ENCODE peak calls at places on chromosomes 4 and X, in ten cellular contexts. One of them, this sample, is unnamed.

GRCh38 chr4:113978561-113979156 is 788 bp downstream of the ARSJ start:
- DNase-seq in adrenal gland: peak; percentile 15
- DNase-seq in OCI-LY7: no peak
- DNase-seq in astrocyte of the spinal cord: peak; percentile 56
- DNase-seq in thyroid gland: no peak
- DNase-seq in HCT116: no peak
- DNase-seq in brain microvascular endothelial cell: no peak
- DNase-seq in ovary: peak; percentile 46
- DNase-seq in AG10803: no peak
- DNase-seq in esophagus muscularis mucosa: no peak
- DNase-seq in this sample: no peak

GRCh38 chrX:69158166-69159040 is 6.8 kb downstream of the PJA1 start:
- DNase-seq in esophagus muscularis mucosa: peak; percentile 82
- DNase-seq in astrocyte of the spinal cord: peak; percentile 64
- DNase-seq in adrenal gland: peak; percentile 60
- DNase-seq in AG10803: peak; percentile 35
- DNase-seq in brain microvascular endothelial cell: peak; percentile 63
- DNase-seq in HCT116: no peak
- DNase-seq in thyroid gland: peak; percentile 88
- DNase-seq in OCI-LY7: peak; percentile 55
- DNase-seq in ovary: peak; percentile 76
- DNase-seq in this sample: peak; percentile 91

GRCh38 chr4:915041-915474 is 17.1 kb downstream of the GAK start:
- DNase-seq in astrocyte of the spinal cord: no peak
- DNase-seq in ovary: peak; percentile 36
- DNase-seq in adrenal gland: no peak
- DNase-seq in AG10803: no peak
- DNase-seq in OCI-LY7: no peak
- DNase-seq in esophagus muscularis mucosa: no peak
- DNase-seq in thyroid gland: no peak
- DNase-seq in HCT116: no peak
- DNase-seq in brain microvascular endothelial cell: no peak
- DNase-seq in this sample: no peak

GRCh38 chrX:81537723-81538122 is 335.8 kb downstream of the SH3BGRL start:
- DNase-seq in esophagus muscularis mucosa: no peak
- DNase-seq in brain microvascular endothelial cell: no peak
- DNase-seq in adrenal gland: no peak
- DNase-seq in astrocyte of the spinal cord: no peak
- DNase-seq in ovary: no peak
- DNase-seq in AG10803: no peak
- DNase-seq in HCT116: no peak
- DNase-seq in thyroid gland: no peak
- DNase-seq in OCI-LY7: no peak
- DNase-seq in this sample: no peak

GRCh38 chr4:176539785-176540175 is 220.0 kb downstream of the SPCS3 start:
- DNase-seq in thyroid gland: no peak
- DNase-seq in HCT116: no peak
- DNase-seq in esophagus muscularis mucosa: no peak
- DNase-seq in brain microvascular endothelial cell: no peak
- DNase-seq in ovary: no peak
- DNase-seq in AG10803: no peak
- DNase-seq in astrocyte of the spinal cord: peak; percentile 20
- DNase-seq in OCI-LY7: no peak
- DNase-seq in adrenal gland: no peak
- DNase-seq in this sample: no peak

GRCh38 chr4:125704726-125705125 is 390.0 kb downstream of the FAT4 start:
- DNase-seq in ovary: no peak
- DNase-seq in astrocyte of the spinal cord: peak; percentile 38
- DNase-seq in esophagus muscularis mucosa: no peak
- DNase-seq in thyroid gland: no peak
- DNase-seq in OCI-LY7: no peak
- DNase-seq in HCT116: no peak
- DNase-seq in adrenal gland: no peak
- DNase-seq in brain microvascular endothelial cell: no peak
- DNase-seq in AG10803: peak; percentile 73
- DNase-seq in this sample: peak; percentile 80

GRCh38 chrX:12999422-12999821 is 24.5 kb downstream of the TMSB4X start:
- DNase-seq in thyroid gland: no peak
- DNase-seq in HCT116: no peak
- DNase-seq in brain microvascular endothelial cell: peak; percentile 18
- DNase-seq in AG10803: no peak
- DNase-seq in OCI-LY7: peak; percentile 62
- DNase-seq in ovary: no peak
- DNase-seq in adrenal gland: no peak
- DNase-seq in astrocyte of the spinal cord: no peak
- DNase-seq in esophagus muscularis mucosa: no peak
- DNase-seq in this sample: no peak

GRCh38 chrX:49089553-49089952 is 9.9 kb upstream of the WDR45 start:
- DNase-seq in adrenal gland: no peak
- DNase-seq in astrocyte of the spinal cord: no peak
- DNase-seq in HCT116: no peak
- DNase-seq in AG10803: no peak
- DNase-seq in OCI-LY7: no peak
- DNase-seq in brain microvascular endothelial cell: no peak
- DNase-seq in thyroid gland: no peak
- DNase-seq in esophagus muscularis mucosa: no peak
- DNase-seq in ovary: no peak
- DNase-seq in this sample: no peak

GRCh38 chrX:110734894-110735541 is 60.6 kb downstream of the CHRDL1 start:
- DNase-seq in brain microvascular endothelial cell: no peak
- DNase-seq in esophagus muscularis mucosa: no peak
- DNase-seq in OCI-LY7: no peak
- DNase-seq in thyroid gland: no peak
- DNase-seq in adrenal gland: no peak
- DNase-seq in astrocyte of the spinal cord: peak; percentile 70
- DNase-seq in AG10803: peak; percentile 83
- DNase-seq in HCT116: no peak
- DNase-seq in ovary: no peak
- DNase-seq in this sample: peak; percentile 68

GRCh38 chr4:40247350-40247749 is 50.5 kb downstream of the RHOH start:
- DNase-seq in adrenal gland: no peak
- DNase-seq in esophagus muscularis mucosa: no peak
- DNase-seq in astrocyte of the spinal cord: no peak
- DNase-seq in AG10803: no peak
- DNase-seq in ovary: no peak
- DNase-seq in brain microvascular endothelial cell: no peak
- DNase-seq in thyroid gland: no peak
- DNase-seq in OCI-LY7: peak; percentile 33
- DNase-seq in HCT116: no peak
- DNase-seq in this sample: no peak

GRCh38 chrX:51866156-51866555 is 27.3 kb upstream of the MAGED1 start:
- DNase-seq in esophagus muscularis mucosa: no peak
- DNase-seq in AG10803: peak; percentile 9
- DNase-seq in OCI-LY7: no peak
- DNase-seq in HCT116: no peak
- DNase-seq in brain microvascular endothelial cell: peak; percentile 36
- DNase-seq in thyroid gland: no peak
- DNase-seq in astrocyte of the spinal cord: peak; percentile 14
- DNase-seq in adrenal gland: no peak
- DNase-seq in ovary: no peak
- DNase-seq in this sample: peak; percentile 47

DNA sequence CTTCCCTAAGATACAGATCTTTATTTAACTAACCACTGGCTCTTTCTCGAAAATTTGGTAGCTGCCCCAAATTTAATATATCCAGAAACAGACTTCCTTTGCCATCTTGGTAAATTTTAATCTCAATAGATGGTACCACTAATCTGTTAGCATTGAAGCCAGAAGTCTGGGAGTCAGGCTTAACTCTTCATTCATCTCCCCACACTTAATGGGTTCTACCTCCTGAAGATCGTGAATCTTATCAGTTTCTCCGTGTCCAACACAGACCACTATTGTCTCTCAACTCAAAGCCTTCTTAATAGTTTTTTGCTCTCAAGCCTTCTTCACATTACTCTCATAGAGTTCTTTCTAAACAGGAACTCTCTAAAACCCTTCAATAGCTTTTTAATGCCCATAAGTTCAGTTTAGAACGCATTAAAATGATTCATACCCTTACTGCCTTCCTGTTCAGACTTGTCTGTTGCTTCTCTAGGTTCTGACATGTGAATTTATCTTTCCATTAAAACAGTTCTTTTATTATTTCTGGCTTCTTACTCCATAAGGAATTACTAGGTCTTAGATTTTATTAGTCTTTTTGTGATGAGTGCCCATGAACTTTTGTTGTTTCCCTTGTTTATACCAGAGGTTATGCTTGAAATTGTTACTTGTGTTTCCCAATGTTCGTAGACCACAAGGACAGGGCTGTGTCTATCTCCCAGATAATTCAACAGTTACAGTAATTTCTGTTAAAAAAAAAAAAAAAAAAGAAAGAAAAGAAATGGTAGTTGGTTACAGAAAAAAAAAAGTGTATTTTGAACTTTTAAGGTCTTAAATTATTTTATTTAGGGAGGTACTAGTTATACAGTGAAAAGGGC is 54.7 kb downstream of the SMARCAD1 start:
- DNase-seq in adrenal gland: no peak
- DNase-seq in OCI-LY7: no peak
- DNase-seq in thyroid gland: no peak
- DNase-seq in esophagus muscularis mucosa: no peak
- DNase-seq in brain microvascular endothelial cell: no peak
- DNase-seq in astrocyte of the spinal cord: peak; percentile 23
- DNase-seq in ovary: no peak
- DNase-seq in AG10803: no peak
- DNase-seq in HCT116: no peak
- DNase-seq in this sample: no peak
- TF ChIP-seq CTCF in adrenal gland: no peak
- TF ChIP-seq CTCF in OCI-LY7: no peak
- TF ChIP-seq CTCF in thyroid gland: no peak
- TF ChIP-seq CTCF in esophagus muscularis mucosa: no peak
- TF ChIP-seq CTCF in brain microvascular endothelial cell: no peak
- TF ChIP-seq CTCF in astrocyte of the spinal cord: no peak
- TF ChIP-seq CTCF in ovary: no peak
- TF ChIP-seq CTCF in AG10803: no peak
- TF ChIP-seq CTCF in HCT116: no peak
- TF ChIP-seq CTCF in this sample: no peak

DNA sequence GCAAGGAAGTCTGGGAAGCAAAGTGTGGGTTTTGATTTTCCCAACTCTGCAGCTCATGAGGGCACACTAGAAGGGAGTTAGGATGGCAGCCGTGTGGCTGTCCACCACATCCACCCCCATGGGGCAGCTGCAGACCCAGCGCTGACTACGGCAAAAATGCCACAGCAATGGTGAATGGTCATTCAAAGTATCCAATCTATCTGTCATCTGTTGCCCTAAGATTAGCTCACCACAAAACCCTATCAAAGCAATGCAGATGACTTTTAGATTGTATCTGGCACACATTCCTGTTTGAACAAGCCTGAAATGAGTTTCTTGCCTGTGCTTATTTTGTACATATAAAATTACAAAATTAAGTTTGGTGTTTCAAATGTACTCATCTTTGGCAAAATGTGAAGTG is 29.7 kb upstream of the HPSE start:
- DNase-seq in adrenal gland: no peak
- DNase-seq in astrocyte of the spinal cord: no peak
- DNase-seq in brain microvascular endothelial cell: no peak
- DNase-seq in esophagus muscularis mucosa: no peak
- DNase-seq in AG10803: no peak
- DNase-seq in HCT116: no peak
- DNase-seq in OCI-LY7: no peak
- DNase-seq in thyroid gland: no peak
- DNase-seq in ovary: no peak
- DNase-seq in this sample: no peak
- H3K4me3 ChIP-seq in adrenal gland: no peak overlapping the region
- H3K4me3 ChIP-seq in astrocyte of the spinal cord: no peak overlapping the region
- H3K4me3 ChIP-seq in brain microvascular endothelial cell: no peak overlapping the region
- H3K4me3 ChIP-seq in esophagus muscularis mucosa: no peak overlapping the region
- H3K4me3 ChIP-seq in AG10803: no peak overlapping the region
- H3K4me3 ChIP-seq in HCT116: no peak overlapping the region
- H3K4me3 ChIP-seq in OCI-LY7: no peak overlapping the region
- H3K4me3 ChIP-seq in thyroid gland: no peak overlapping the region
- H3K4me3 ChIP-seq in ovary: no peak overlapping the region
- H3K4me3 ChIP-seq in this sample: no peak overlapping the region

DNA sequence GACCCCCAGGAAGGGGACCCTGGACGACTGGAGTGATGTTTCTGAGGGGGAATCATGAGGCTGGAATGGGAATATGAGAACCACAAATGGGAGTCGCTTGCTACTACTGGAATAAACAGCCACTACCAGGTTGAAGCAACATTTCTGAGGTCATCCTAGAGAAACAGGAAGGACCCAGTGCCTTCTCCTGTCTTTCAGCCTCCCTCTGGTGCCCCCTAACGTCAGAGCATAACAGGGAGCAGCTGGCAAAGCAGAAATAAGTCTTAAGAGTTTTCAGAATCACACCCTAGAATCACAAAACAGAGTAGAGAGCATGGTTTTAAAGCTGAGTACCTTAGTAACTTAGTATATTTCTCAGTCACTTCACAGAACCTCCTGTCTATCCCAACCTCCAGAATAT is 347.8 kb upstream of the PITX2 start:
- DNase-seq in AG10803: peak; percentile 37
- DNase-seq in OCI-LY7: peak; percentile 71
- DNase-seq in HCT116: peak; percentile 65
- DNase-seq in thyroid gland: no peak
- DNase-seq in esophagus muscularis mucosa: no peak
- DNase-seq in ovary: no peak
- DNase-seq in astrocyte of the spinal cord: peak; percentile 28
- DNase-seq in adrenal gland: peak; percentile 20
- DNase-seq in brain microvascular endothelial cell: peak; percentile 40
- DNase-seq in this sample: peak; percentile 48
- TF ChIP-seq CTCF in AG10803: peak; percentile 56
- TF ChIP-seq CTCF in OCI-LY7: peak; percentile 90
- TF ChIP-seq CTCF in HCT116: peak; percentile 78
- TF ChIP-seq CTCF in thyroid gland: no peak
- TF ChIP-seq CTCF in esophagus muscularis mucosa: no peak
- TF ChIP-seq CTCF in ovary: no peak
- TF ChIP-seq CTCF in astrocyte of the spinal cord: peak; percentile 60
- TF ChIP-seq CTCF in adrenal gland: no peak
- TF ChIP-seq CTCF in brain microvascular endothelial cell: peak; percentile 75
- TF ChIP-seq CTCF in this sample: peak; percentile 58

GRCh38 chr4:146175541-146176453 is at the start of gene LSM6:
- DNase-seq in esophagus muscularis mucosa: peak; percentile 94
- DNase-seq in adrenal gland: peak; percentile 89
- DNase-seq in OCI-LY7: peak; percentile 86
- DNase-seq in HCT116: peak; percentile 67
- DNase-seq in astrocyte of the spinal cord: peak; percentile 89
- DNase-seq in AG10803: peak; percentile 83
- DNase-seq in brain microvascular endothelial cell: peak; percentile 86
- DNase-seq in ovary: peak; percentile 90
- DNase-seq in thyroid gland: peak; percentile 90
- DNase-seq in this sample: peak; percentile 89
- H3K4me3 ChIP-seq in esophagus muscularis mucosa: peak within 1 kb of the TSS; percentile 93
- H3K4me3 ChIP-seq in adrenal gland: peak within 1 kb of the TSS; percentile 95
- H3K4me3 ChIP-seq in OCI-LY7: peak within 1 kb of the TSS; percentile 92
- H3K4me3 ChIP-seq in HCT116: peak within 1 kb of the TSS; percentile 89
- H3K4me3 ChIP-seq in astrocyte of the spinal cord: peak within 1 kb of the TSS; percentile 82
- H3K4me3 ChIP-seq in AG10803: peak within 1 kb of the TSS; percentile 76
- H3K4me3 ChIP-seq in brain microvascular endothelial cell: peak within 1 kb of the TSS; percentile 77
- H3K4me3 ChIP-seq in ovary: peak within 1 kb of the TSS; percentile 98
- H3K4me3 ChIP-seq in thyroid gland: peak within 1 kb of the TSS; percentile 36
- H3K4me3 ChIP-seq in this sample: peak within 1 kb of the TSS; percentile 87

GRCh38 chr4:8783736-8784135 is 87.9 kb downstream of the HMX1 start:
- DNase-seq in adrenal gland: no peak
- DNase-seq in ovary: no peak
- DNase-seq in OCI-LY7: no peak
- DNase-seq in brain microvascular endothelial cell: no peak
- DNase-seq in AG10803: no peak
- DNase-seq in esophagus muscularis mucosa: no peak
- DNase-seq in astrocyte of the spinal cord: no peak
- DNase-seq in HCT116: no peak
- DNase-seq in thyroid gland: no peak
- DNase-seq in this sample: no peak
- TF ChIP-seq CTCF in adrenal gland: no peak
- TF ChIP-seq CTCF in ovary: no peak
- TF ChIP-seq CTCF in OCI-LY7: no peak
- TF ChIP-seq CTCF in brain microvascular endothelial cell: no peak
- TF ChIP-seq CTCF in AG10803: no peak
- TF ChIP-seq CTCF in esophagus muscularis mucosa: no peak
- TF ChIP-seq CTCF in astrocyte of the spinal cord: no peak
- TF ChIP-seq CTCF in HCT116: no peak
- TF ChIP-seq CTCF in thyroid gland: no peak
- TF ChIP-seq CTCF in this sample: no peak

This sample was measured in cardiac fibroblast.